ENCODE peak calls at places on chromosomes 13 and 19, in seven cellular contexts. U, T, H, Y, B, Q and C are unnamed samples.

GRCh38 chr19:58385313-58386165 is 1.5 kb upstream of the RPS5 start:
- DNase-seq in Q (no peak), B (no peak), Y (no peak), H (no peak), T (no peak), U (no peak), C (no peak)

GRCh38 chr13:110123041-110123809 is 183.7 kb downstream of the COL4A1 start:
- DNase-seq in Q (no peak), Y (no peak), B (no peak), U (no peak), H (no peak), T (no peak), C (no peak)

GRCh38 chr19:47257411-47258169 is 1.3 kb downstream of the CCDC9 start:
- DNase-seq in T (peak), H (no peak), Y (peak), U (no peak), Q (no peak), B (no peak), C (no peak)

GRCh38 chr13:79775830-79776229 is 294.9 kb downstream of the NDFIP2 start:
- DNase-seq in T (peak), Q (peak), U (peak), Y (peak), H (no peak), B (no peak), C (peak)

GRCh38 chr19:57563547-57563946 is 3.9 kb upstream of the ZNF550 start:
- DNase-seq in B (no peak), U (no peak), Q (no peak), H (no peak), Y (no peak), T (no peak), C (no peak)

GRCh38 chr13:98022210-98022609 is 68.7 kb downstream of the IPO5 start:
- DNase-seq in Y (peak), H (no peak), B (no peak), Q (no peak), T (peak), U (peak), C (no peak)

GRCh38 chr13:73708393-73708985 is 425.7 kb downstream of the KLF12 start:
- DNase-seq in U (peak), T (peak), Y (peak), H (peak), Q (peak), B (no peak), C (peak)

GRCh38 chr19:51131780-51132680 is 7.3 kb downstream of the SIGLEC9 start:
- DNase-seq in H (no peak), U (no peak), T (peak), Q (peak), B (no peak), Y (peak), C (no peak)

GRCh38 chr19:17121736-17122293 is 46.2 kb downstream of the MYO9B start:
- DNase-seq in T (peak), U (no peak), H (no peak), Q (no peak), B (no peak), Y (no peak), C (no peak)

GRCh38 chr19:29483641-29483920 is 42.2 kb upstream of the VSTM2B start:
- DNase-seq in T (no peak), U (no peak), B (no peak), Y (no peak), Q (no peak), H (no peak), C (no peak)

GRCh38 chr13:108269601-108270328 is at the start of gene TNFSF13B:
- DNase-seq in U (peak), Y (peak), T (peak), H (no peak), B (peak), Q (peak), C (no peak)

GRCh38 chr19:50162988-50163387 is at the start of gene IZUMO2:
- DNase-seq in T (no peak), B (no peak), Y (no peak), U (no peak), H (no peak), Q (no peak), C (no peak)

GRCh38 chr19:35334064-35334753 is 5.2 kb downstream of the CD22 start:
- DNase-seq in Q (no peak), B (no peak), H (no peak), U (no peak), Y (no peak), T (no peak), C (no peak)

GRCh38 chr13:112838038-112838965 is 130.7 kb upstream of the MCF2L start:
- DNase-seq in H (no peak), U (no peak), B (no peak), Y (no peak), Q (no peak), T (no peak), C (no peak)